ENCODE peak calls at places on chromosomes 5 and 9, in nine cellular contexts. P, L, V, R, T, B, H, F and D are unnamed samples.

GRCh38 chr5:93899026-93899600 is 157.7 kb upstream of the POU5F2 start:
- DNase-seq in H (no peak), T (no peak), F (no peak), R (no peak), L (no peak), V (no peak), B (no peak), P (no peak), D (peak)

GRCh38 chr5:179284751-179285191 is 60.5 kb downstream of the ADAMTS2 start:
- DNase-seq in V (no peak), B (no peak), L (no peak), P (no peak), H (peak), F (peak), R (peak), T (no peak), D (peak)

GRCh38 chr5:132953710-132954109 is 9.7 kb downstream of the AFF4 start:
- DNase-seq in H (no peak), V (peak), F (no peak), P (no peak), R (no peak), L (no peak), T (no peak), B (no peak), D (no peak)

GRCh38 chr5:163506726-163507125 is 1.3 kb downstream of the MAT2B start:
- DNase-seq in T (no peak), H (peak), V (peak), P (peak), R (no peak), F (no peak), L (no peak), B (peak), D (peak)

GRCh38 chr9:5389109-5389732 is 48.5 kb downstream of the PLGRKT start:
- DNase-seq in P (peak), F (no peak), T (no peak), H (no peak), R (no peak), V (peak), B (peak), L (no peak), D (peak)

GRCh38 chr9:17695482-17695881 is 116.6 kb downstream of the SH3GL2 start:
- DNase-seq in V (no peak), R (no peak), B (no peak), F (no peak), H (no peak), P (no peak), L (no peak), T (no peak), D (no peak)

GRCh38 chr9:113737414-113738271 is 138.5 kb upstream of the ZNF618 start:
- DNase-seq in R (peak), H (peak), T (no peak), L (no peak), B (peak), V (peak), P (peak), F (no peak), D (peak)

GRCh38 chr9:87581513-87581912 is 83.8 kb downstream of the DAPK1 start:
- DNase-seq in R (peak), V (peak), L (no peak), H (no peak), P (no peak), F (no peak), T (no peak), B (no peak), D (no peak)

GRCh38 chr9:69376651-69377050 is 51.6 kb downstream of the ENTREP1 start:
- DNase-seq in P (peak), F (no peak), T (no peak), B (peak), R (peak), H (no peak), V (no peak), L (no peak), D (peak)

GRCh38 chr5:352639-353598 is 31.4 kb downstream of the AHRR start:
- DNase-seq in L (no peak), B (no peak), V (no peak), P (no peak), R (no peak), F (no peak), T (no peak), H (no peak), D (no peak)

GRCh38 chr9:91431485-91431884 is 7.9 kb upstream of the NFIL3 start:
- DNase-seq in F (no peak), L (no peak), R (no peak), T (no peak), B (no peak), P (no peak), V (no peak), H (no peak), D (no peak)

GRCh38 chr9:123642291-123643278 is 286.6 kb downstream of the CRB2 start:
- DNase-seq in B (no peak), L (no peak), F (peak), P (peak), R (peak), H (peak), T (no peak), V (no peak), D (no peak)

GRCh38 chr5:71922584-71923106 is 184.6 kb upstream of the MAP1B start:
- DNase-seq in V (no peak), T (no peak), B (peak), L (no peak), H (no peak), F (no peak), P (peak), R (no peak), D (peak)

GRCh38 chr5:126909856-126910255 is 120.5 kb downstream of the MARCHF3 start:
- DNase-seq in T (no peak), F (no peak), P (no peak), H (no peak), R (no peak), L (no peak), V (no peak), B (no peak), D (no peak)